ENCODE peak calls at places on chromosomes 16 and 17, in four cellular contexts. F is stimulated activated CD8-positive, alpha-beta memory T cell treated with anti-CD3 and anti-CD28 coated beads, Interleukin-12 subunit alpha, Interleukin-12 subunit beta, amount 100 ng/mL, for 1 hour; C is mesendoderm; Y is left lung. I is an unnamed sample.

GRCh38 chr17:19812407-19812806 is 55.3 kb downstream of the ULK2 start:
- DNase-seq in C (peak), F (no peak), Y (no peak), I (no peak)

GRCh38 chr16:85659805-85660511 is 28.8 kb downstream of the GINS2 start:
- DNase-seq in C (peak), Y (peak), F (peak), I (no peak)

GRCh38 chr16:23510154-23510914 is at the start of gene GGA2:
- DNase-seq in Y (peak), C (peak), F (peak), I (peak)

GRCh38 chr17:48294989-48295892 is 134.8 kb downstream of the SKAP1 start:
- DNase-seq in C (no peak), F (no peak), Y (no peak), I (no peak)

GRCh38 chr17:62780273-62780672 is 27.8 kb downstream of the MARCHF10 start:
- DNase-seq in F (no peak), Y (peak), C (no peak), I (no peak)

GRCh38 chr17:3762922-3763776 is 37.8 kb downstream of the ITGAE start:
- DNase-seq in C (no peak), Y (peak), F (no peak), I (no peak)

GRCh38 chr16:893360-893759 is 77.4 kb downstream of the LMF1 start:
- DNase-seq in Y (peak), F (no peak), C (no peak), I (no peak)

GRCh38 chr17:6413073-6413472 is 21.8 kb downstream of the AIPL1 start:
- DNase-seq in C (peak), Y (no peak), F (no peak), I (no peak)

GRCh38 chr16:75060708-75061107 is 55.9 kb downstream of the LDHD start:
- DNase-seq in F (no peak), C (no peak), Y (no peak), I (no peak)

GRCh38 chr16:84268661-84269060 is 26.0 kb upstream of the WFDC1 start:
- DNase-seq in F (no peak), Y (no peak), C (no peak), I (no peak)

GRCh38 chr17:51032850-51033249 is 87.8 kb downstream of the SPAG9 start:
- DNase-seq in C (no peak), Y (no peak), F (no peak), I (no peak)

GRCh38 chr16:3017806-3018506 is at the start of gene CLDN6:
- DNase-seq in C (peak), Y (no peak), F (no peak), I (no peak)

GRCh38 chr17:34703533-34703932 is 124.2 kb downstream of the TMEM132E start:
- DNase-seq in C (peak), F (no peak), Y (no peak), I (no peak)

GRCh38 chr16:30715777-30716445 is 16.9 kb downstream of the SRCAP start:
- DNase-seq in F (peak), Y (no peak), C (no peak), I (peak)

GRCh38 chr16:66668777-66669444 is 27.6 kb downstream of the CMTM4 start:
- DNase-seq in Y (no peak), C (no peak), F (no peak), I (no peak)

GRCh38 chr17:6455321-6455705 is 11.1 kb downstream of the PIMREG start:
- DNase-seq in F (no peak), Y (no peak), C (peak), I (no peak)

GRCh38 chr17:80649672-80650338 is 105.2 kb downstream of the RPTOR start:
- DNase-seq in Y (no peak), F (peak), C (peak), I (no peak)

GRCh38 chr16:52545157-52545543 is 1.8 kb downstream of the TOX3 start:
- DNase-seq in C (no peak), F (no peak), Y (no peak), I (no peak)

GRCh38 chr17:76943781-76944213 is 75.6 kb downstream of the MGAT5B start:
- DNase-seq in C (peak), F (no peak), Y (peak), I (no peak)

GRCh38 chr17:33038740-33039139 is 47.1 kb downstream of the SPACA3 start:
- DNase-seq in F (no peak), C (peak), Y (no peak), I (no peak)

GRCh38 chr16:26316683-26317464 is 625.1 kb downstream of the HS3ST4 start:
- DNase-seq in F (no peak), Y (no peak), C (peak), I (no peak)

GRCh38 chr17:9850151-9850550 is 24.4 kb downstream of the GLP2R start:
- DNase-seq in Y (no peak), F (no peak), C (no peak), I (no peak)

GRCh38 chr17:72569193-72569946 is 448.6 kb downstream of the SOX9 start:
- DNase-seq in C (no peak), F (no peak), Y (no peak), I (no peak)

GRCh38 chr17:46942441-46943217 is 19.7 kb downstream of the GOSR2 start:
- DNase-seq in F (peak), Y (no peak), C (peak), I (no peak)

GRCh38 chr17:50270430-50271172 is 3.7 kb upstream of the TMEM92 start:
- DNase-seq in C (no peak), Y (peak), F (no peak), I (peak)

GRCh38 chr17:62062313-62062712 is 2.8 kb downstream of the MED13 start:
- DNase-seq in C (no peak), F (no peak), Y (no peak), I (no peak)

GRCh38 chr16:10993649-10994048 is 49.3 kb downstream of the CLEC16A start:
- DNase-seq in F (no peak), Y (no peak), C (no peak), I (no peak)

GRCh38 chr17:42194133-42194899 is at the start of gene GHDC:
- DNase-seq in C (peak), Y (peak), F (peak), I (peak)

GRCh38 chr16:30786115-30786935 is 680 bp downstream of the ZNF629 start:
- DNase-seq in F (no peak), C (peak), Y (peak), I (no peak)